ENCODE peak calls at places on chromosomes 4 and X, in six cellular contexts. L, M, Z, Q, E and W are unnamed samples.

GRCh38 chrX:47843363-47843762 is 6.7 kb downstream of the ZNF81 start:
- DNase-seq in L (no peak), M (peak), Z (no peak), Q (no peak), E (no peak), W (no peak)

GRCh38 chrX:11944486-11944885 is 186.4 kb downstream of the MSL3 start:
- DNase-seq in L (peak), M (peak), Z (peak), Q (no peak), E (peak), W (peak)

GRCh38 chrX:45379186-45379585 is 178.5 kb upstream of the DIPK2B start:
- DNase-seq in L (no peak), M (no peak), Z (no peak), Q (no peak), E (no peak), W (no peak)

GRCh38 chr4:158169516-158169915 is 3.3 kb downstream of the GASK1B start:
- DNase-seq in L (no peak), M (peak), Z (no peak), Q (no peak), E (peak), W (peak)

GRCh38 chr4:71677568-71677967 is 106.3 kb downstream of the GC start:
- DNase-seq in L (no peak), M (no peak), Z (no peak), Q (no peak), E (no peak), W (no peak)

GRCh38 chrX:131792789-131793462 is 230.2 kb upstream of the STK26 start:
- DNase-seq in L (no peak), M (peak), Z (peak), Q (peak), E (peak), W (peak)

GRCh38 chr4:113657834-113658233 is 103.7 kb downstream of the CAMK2D start:
- DNase-seq in L (no peak), M (peak), Z (peak), Q (no peak), E (peak), W (peak)

GRCh38 chr4:54384563-54384962 is 155.5 kb downstream of the PDGFRA start:
- DNase-seq in L (no peak), M (peak), Z (peak), Q (peak), E (peak), W (peak)

GRCh38 chr4:76658231-76659102 is 223.4 kb downstream of the SHROOM3 start:
- DNase-seq in L (no peak), M (peak), Z (peak), Q (no peak), E (peak), W (peak)

GRCh38 chrX:139834879-139835278 is 98.0 kb downstream of the ATP11C start:
- DNase-seq in L (no peak), M (no peak), Z (no peak), Q (no peak), E (no peak), W (no peak)

GRCh38 chr4:152281822-152282221 is 254.1 kb downstream of the FBXW7 start:
- DNase-seq in L (no peak), M (no peak), Z (no peak), Q (no peak), E (no peak), W (no peak)

GRCh38 chrX:8815460-8816065 is 14.4 kb upstream of the FAM9A start:
- DNase-seq in L (peak), M (peak), Z (peak), Q (peak), E (peak), W (peak)

GRCh38 chr4:38177035-38177791 is 217.0 kb downstream of the PTTG2 start:
- DNase-seq in L (no peak), M (peak), Z (peak), Q (no peak), E (peak), W (no peak)

GRCh38 chr4:139956436-139957107 is 197.4 kb downstream of the MAML3 start:
- DNase-seq in L (no peak), M (no peak), Z (no peak), Q (no peak), E (peak), W (no peak)

GRCh38 chr4:119525771-119526712 is 102.6 kb downstream of the PDE5A start:
- DNase-seq in L (no peak), M (peak), Z (peak), Q (no peak), E (peak), W (no peak)

GRCh38 chrX:154804564-154804956 is 725 bp downstream of the MPP1 start:
- DNase-seq in L (no peak), M (no peak), Z (no peak), Q (no peak), E (no peak), W (no peak)

GRCh38 chrX:15816453-15816838 is 26.2 kb downstream of the ZRSR2 start:
- DNase-seq in L (no peak), M (peak), Z (peak), Q (no peak), E (no peak), W (no peak)

GRCh38 chrX:13472975-13473665 is 96.3 kb upstream of the EGFL6 start:
- DNase-seq in L (no peak), M (peak), Z (no peak), Q (no peak), E (no peak), W (no peak)

GRCh38 chr4:17957689-17958088 is 63.9 kb downstream of the LCORL start:
- DNase-seq in L (no peak), M (peak), Z (peak), Q (no peak), E (peak), W (no peak)

DNA sequence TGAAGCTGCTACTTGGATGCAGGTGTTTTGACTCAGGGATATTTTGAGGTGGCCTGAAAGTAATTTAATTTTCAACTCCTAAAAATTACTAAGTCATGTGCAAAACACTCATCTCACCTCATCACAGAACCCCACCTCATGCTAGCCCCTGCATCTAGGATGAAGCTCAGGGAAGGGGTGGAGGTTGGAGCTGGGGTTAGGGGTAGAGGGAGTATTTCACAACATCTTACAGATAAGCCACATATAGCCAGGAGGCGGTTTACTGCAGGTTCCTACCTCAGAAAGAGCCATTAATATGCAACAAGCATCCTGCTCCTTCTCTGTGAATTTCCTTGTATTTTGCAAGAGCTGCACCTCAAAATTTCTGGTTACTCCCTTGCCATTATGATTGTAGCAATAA is 70.5 kb upstream of the TSPAN5 start:
- DNase-seq in L (no peak), M (no peak), Z (no peak), Q (no peak), E (no peak), W (no peak)
- H3K9ac ChIP-seq in L (no peak), M (no peak), Z (no peak), Q (no peak), E (no peak), W (no peak)

GRCh38 chr4:175054980-175055379 is 136.8 kb downstream of the ADAM29 start:
- DNase-seq in L (peak), M (no peak), Z (no peak), Q (no peak), E (no peak), W (no peak)
- H3K9ac ChIP-seq in L (no peak), M (no peak), Z (no peak), Q (no peak), E (no peak), W (no peak)

GRCh38 chr4:95541094-95541493 is 7.7 kb downstream of the UNC5C start:
- DNase-seq in L (no peak), M (no peak), Z (no peak), Q (no peak), E (no peak), W (peak)
- H3K9ac ChIP-seq in L (no peak), M (no peak), Z (no peak), Q (no peak), E (no peak), W (no peak)

DNA sequence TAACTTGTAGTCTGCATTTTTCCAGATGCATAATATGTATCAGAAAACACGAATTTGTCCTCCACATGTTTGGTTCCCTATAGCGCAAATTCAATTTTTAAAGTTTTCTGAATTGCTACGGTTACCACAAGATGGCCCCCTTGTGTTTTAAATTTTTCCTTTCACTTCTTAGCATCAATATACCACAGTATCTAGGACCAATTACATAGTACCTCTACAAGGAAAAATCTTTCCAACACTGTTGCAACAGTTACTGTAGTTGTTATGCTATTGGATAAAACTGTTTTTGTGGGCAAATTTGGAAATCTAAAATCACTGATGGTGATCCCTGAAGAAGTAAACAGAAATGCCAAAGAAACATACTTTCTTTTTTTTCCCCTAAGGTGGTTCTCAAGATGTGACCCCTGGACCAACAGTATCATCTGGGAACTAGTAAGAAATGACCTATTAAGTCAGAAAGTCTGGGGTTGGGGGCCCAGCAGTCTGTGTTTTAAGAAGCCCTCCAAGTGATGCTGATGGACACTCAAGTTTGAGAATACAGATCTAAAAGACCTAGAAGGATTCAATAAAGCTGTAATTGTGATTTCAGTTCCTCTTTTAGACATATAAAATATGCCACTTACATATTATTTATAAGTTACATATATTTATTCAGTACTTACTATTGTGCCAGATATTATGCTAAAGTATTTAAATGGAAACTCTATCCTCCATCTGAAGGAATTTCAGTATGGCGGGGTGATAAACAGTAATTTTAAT is 3.1 kb downstream of the ZGRF1 start:
- DNase-seq in L (no peak), M (peak), Z (peak), Q (no peak), E (peak), W (peak)
- H3K9ac ChIP-seq in L (no peak), M (peak), Z (no peak), Q (no peak), E (no peak), W (no peak)

GRCh38 chr4:143420227-143420626 is 83.6 kb downstream of the GAB1 start:
- DNase-seq in L (no peak), M (no peak), Z (no peak), Q (no peak), E (no peak), W (no peak)

GRCh38 chr4:143421609-143422008 is 84.9 kb downstream of the GAB1 start:
- DNase-seq in L (no peak), M (no peak), Z (no peak), Q (no peak), E (peak), W (no peak)

GRCh38 chr4:143417679-143418403 is 81.2 kb downstream of the GAB1 start:
- DNase-seq in L (no peak), M (no peak), Z (no peak), Q (no peak), E (no peak), W (no peak)
- H3K9ac ChIP-seq in L (no peak), M (no peak), Z (no peak), Q (no peak), E (no peak), W (no peak)

GRCh38 chr4:78652282-78652876 is 100.8 kb downstream of the ANXA3 start:
- DNase-seq in L (no peak), M (peak), Z (no peak), Q (no peak), E (peak), W (no peak)

GRCh38 chr4:78653655-78654054 is 102.1 kb downstream of the ANXA3 start:
- DNase-seq in L (no peak), M (peak), Z (peak), Q (no peak), E (peak), W (no peak)

GRCh38 chr4:78656968-78657445 is 105.4 kb downstream of the ANXA3 start:
- DNase-seq in L (no peak), M (no peak), Z (no peak), Q (no peak), E (peak), W (no peak)

GRCh38 chr4:78651250-78651860 is 99.8 kb downstream of the ANXA3 start:
- DNase-seq in L (no peak), M (no peak), Z (no peak), Q (no peak), E (no peak), W (no peak)

GRCh38 chr4:78654809-78655208 is 103.2 kb downstream of the ANXA3 start:
- DNase-seq in L (no peak), M (peak), Z (peak), Q (no peak), E (peak), W (no peak)
- H3K9ac ChIP-seq in L (no peak), M (no peak), Z (no peak), Q (no peak), E (no peak), W (no peak)

DNA sequence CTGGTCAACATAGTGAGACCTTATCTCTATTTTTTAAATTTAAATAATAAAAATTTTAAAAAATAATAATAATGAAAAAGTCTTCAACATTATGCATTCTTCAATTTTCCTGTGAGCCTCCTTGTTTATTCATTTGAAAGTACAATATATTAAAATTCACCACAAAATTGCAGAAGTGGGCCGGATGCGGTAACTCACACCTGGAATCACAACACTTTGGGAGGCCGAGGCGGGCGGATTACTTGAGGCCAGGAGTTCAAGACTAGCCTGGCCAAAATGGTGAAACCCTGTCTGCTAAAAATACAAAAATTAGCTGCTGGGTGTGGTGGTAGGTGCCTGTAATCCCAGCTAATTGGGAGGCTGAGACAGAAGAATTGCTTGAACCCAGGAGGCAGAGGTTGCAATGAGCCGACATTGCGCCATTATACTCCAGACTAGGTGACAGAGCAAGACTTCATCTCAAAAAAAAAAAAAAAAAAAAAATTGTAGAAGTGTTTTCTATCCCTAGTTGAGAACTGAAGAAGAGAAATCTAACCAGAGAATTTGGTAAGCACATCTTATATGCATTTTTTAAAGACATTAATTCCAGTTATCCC is 56.9 kb downstream of the RBM47 start:
- DNase-seq in L (no peak), M (no peak), Z (no peak), Q (no peak), E (no peak), W (no peak)
- H3K9ac ChIP-seq in L (no peak), M (no peak), Z (no peak), Q (no peak), E (no peak), W (no peak)